ENCODE peak calls at places on chromosome 19, in six cellular contexts. One of them, this sample, is unnamed. For H3K4me1, the result is how much of the 10 kb centered on the place peaks cover.

GRCh38 chr19:17778621-17779280 is 16.2 kb upstream of the B3GNT3 start:
- DNase-seq in ovary: no peak
- DNase-seq in ascending aorta: no peak
- DNase-seq in lower lobe of right lung: peak
- DNase-seq in stomach: no peak
- DNase-seq in fibroblast of lung: no peak
- DNase-seq in this sample: no peak

GRCh38 chr19:10514211-10515145 is 2.8 kb downstream of the S1PR5 start:
- DNase-seq in ascending aorta: no peak
- DNase-seq in stomach: no peak
- DNase-seq in ovary: no peak
- DNase-seq in lower lobe of right lung: no peak
- DNase-seq in fibroblast of lung: no peak
- DNase-seq in this sample: peak

GRCh38 chr19:54430306-54431254 is 15.3 kb downstream of the TTYH1 start:
- DNase-seq in lower lobe of right lung: no peak
- DNase-seq in ovary: peak
- DNase-seq in ascending aorta: no peak
- DNase-seq in stomach: no peak
- DNase-seq in fibroblast of lung: peak
- DNase-seq in this sample: no peak

GRCh38 chr19:51719251-51719901 is 4.4 kb downstream of the HAS1 start:
- DNase-seq in stomach: no peak
- DNase-seq in ovary: peak
- DNase-seq in fibroblast of lung: no peak
- DNase-seq in ascending aorta: no peak
- DNase-seq in lower lobe of right lung: no peak
- DNase-seq in this sample: no peak

GRCh38 chr19:12484011-12484370 is 625 bp downstream of the ZNF709 start:
- DNase-seq in ovary: no peak
- DNase-seq in ascending aorta: no peak
- DNase-seq in fibroblast of lung: peak
- DNase-seq in lower lobe of right lung: no peak
- DNase-seq in stomach: no peak
- DNase-seq in this sample: no peak

GRCh38 chr19:41339936-41340335 is 13.8 kb downstream of the TGFB1 start:
- DNase-seq in fibroblast of lung: no peak
- DNase-seq in stomach: no peak
- DNase-seq in lower lobe of right lung: no peak
- DNase-seq in ascending aorta: no peak
- DNase-seq in ovary: no peak
- DNase-seq in this sample: no peak

GRCh38 chr19:29675650-29676186 is 10.5 kb downstream of the PLEKHF1 start:
- DNase-seq in ovary: peak
- DNase-seq in stomach: no peak
- DNase-seq in ascending aorta: no peak
- DNase-seq in lower lobe of right lung: no peak
- DNase-seq in fibroblast of lung: no peak
- DNase-seq in this sample: no peak

GRCh38 chr19:17240855-17241399 is 4.8 kb downstream of the NR2F6 start:
- DNase-seq in lower lobe of right lung: no peak
- DNase-seq in ovary: no peak
- DNase-seq in stomach: no peak
- DNase-seq in ascending aorta: no peak
- DNase-seq in fibroblast of lung: no peak
- DNase-seq in this sample: no peak

GRCh38 chr19:55454787-55455243 is 6.6 kb downstream of the ISOC2 start:
- DNase-seq in ovary: no peak
- DNase-seq in stomach: no peak
- DNase-seq in ascending aorta: no peak
- DNase-seq in lower lobe of right lung: no peak
- DNase-seq in fibroblast of lung: peak
- DNase-seq in this sample: peak

GRCh38 chr19:48991823-48992570 is 1.1 kb downstream of the GYS1 start:
- DNase-seq in lower lobe of right lung: peak
- DNase-seq in fibroblast of lung: peak
- DNase-seq in ascending aorta: peak
- DNase-seq in stomach: peak
- DNase-seq in ovary: peak
- DNase-seq in this sample: no peak

GRCh38 chr19:48658483-48658882 is 12.5 kb upstream of the CA11 start:
- DNase-seq in ovary: no peak
- DNase-seq in stomach: no peak
- DNase-seq in lower lobe of right lung: no peak
- DNase-seq in fibroblast of lung: no peak
- DNase-seq in ascending aorta: no peak
- DNase-seq in this sample: no peak

GRCh38 chr19:40465025-40465780 is at the start of gene BLVRB:
- DNase-seq in ascending aorta: no peak
- DNase-seq in fibroblast of lung: peak
- DNase-seq in ovary: no peak
- DNase-seq in stomach: no peak
- DNase-seq in lower lobe of right lung: no peak
- DNase-seq in this sample: peak

GRCh38 chr19:40089462-40089861 is 1.3 kb downstream of the ZNF780A start:
- DNase-seq in fibroblast of lung: peak
- DNase-seq in ovary: peak
- DNase-seq in lower lobe of right lung: no peak
- DNase-seq in ascending aorta: no peak
- DNase-seq in stomach: no peak
- DNase-seq in this sample: no peak

GRCh38 chr19:1066251-1066747 is 668 bp upstream of the ARHGAP45 start:
- DNase-seq in lower lobe of right lung: peak
- DNase-seq in stomach: no peak
- DNase-seq in ovary: no peak
- DNase-seq in fibroblast of lung: no peak
- DNase-seq in ascending aorta: no peak
- DNase-seq in this sample: peak

GRCh38 chr19:1066748-1067340 is at the start of gene ARHGAP45:
- DNase-seq in ovary: no peak
- DNase-seq in fibroblast of lung: no peak
- DNase-seq in lower lobe of right lung: peak
- DNase-seq in ascending aorta: no peak
- DNase-seq in stomach: peak
- DNase-seq in this sample: peak

GRCh38 chr19:1063909-1064660 is 2.9 kb upstream of the ARHGAP45 start:
- DNase-seq in fibroblast of lung: no peak
- DNase-seq in lower lobe of right lung: peak
- DNase-seq in ovary: peak
- DNase-seq in stomach: no peak
- DNase-seq in ascending aorta: no peak
- DNase-seq in this sample: peak

GRCh38 chr19:1064661-1065605 is 2.0 kb upstream of the ARHGAP45 start:
- DNase-seq in stomach: peak
- DNase-seq in ovary: peak
- DNase-seq in fibroblast of lung: peak
- DNase-seq in ascending aorta: peak
- DNase-seq in lower lobe of right lung: peak
- DNase-seq in this sample: peak

GRCh38 chr19:1065606-1066109 is 1.3 kb upstream of the ARHGAP45 start:
- DNase-seq in fibroblast of lung: no peak
- DNase-seq in ovary: peak
- DNase-seq in stomach: no peak
- DNase-seq in lower lobe of right lung: peak
- DNase-seq in ascending aorta: no peak
- DNase-seq in this sample: no peak
- H3K4me1 ChIP-seq in fibroblast of lung: under half
- H3K4me1 ChIP-seq in ovary: under half
- H3K4me1 ChIP-seq in stomach: half or more
- H3K4me1 ChIP-seq in lower lobe of right lung: half or more
- H3K4me1 ChIP-seq in ascending aorta: under half
- H3K4me1 ChIP-seq in this sample: under half

DNA sequence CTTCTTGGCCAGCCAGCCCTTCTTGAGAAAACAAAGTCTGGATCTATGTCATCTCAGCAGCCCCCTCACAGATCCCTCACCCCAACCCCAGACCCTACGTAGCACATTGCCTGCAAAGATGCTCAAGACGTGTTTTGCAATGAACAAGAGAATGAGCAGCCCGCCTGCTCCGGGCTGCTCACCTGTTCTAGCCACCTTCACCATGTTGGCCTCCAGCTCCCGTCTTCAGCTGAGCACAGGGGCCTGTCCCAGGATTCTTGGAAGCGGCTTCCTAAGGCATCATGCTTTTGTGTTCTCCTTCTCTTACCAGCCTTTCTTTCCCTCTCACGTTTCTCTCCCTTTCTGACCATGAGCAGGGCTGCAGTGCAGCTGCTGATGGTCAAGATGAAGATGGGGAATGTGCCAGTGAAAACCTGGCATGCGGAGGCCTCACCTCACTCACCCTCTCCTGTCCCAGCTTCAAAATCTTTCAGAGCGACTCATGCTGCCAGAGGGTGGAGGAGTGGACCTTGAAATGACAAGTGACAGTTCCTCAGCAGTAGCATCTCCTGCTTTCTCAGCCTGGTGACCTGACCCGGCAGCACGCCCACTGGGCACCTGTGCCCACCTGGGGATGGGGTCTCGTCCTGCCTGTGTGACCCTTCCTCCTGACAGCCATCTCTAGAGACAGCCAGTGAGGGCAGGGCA is 46.1 kb downstream of the RFX2 start:
- DNase-seq in stomach: no peak
- DNase-seq in ascending aorta: peak
- DNase-seq in fibroblast of lung: no peak
- DNase-seq in lower lobe of right lung: no peak
- DNase-seq in ovary: no peak
- DNase-seq in this sample: no peak
- H3K4me1 ChIP-seq in stomach: half or more
- H3K4me1 ChIP-seq in ascending aorta: half or more
- H3K4me1 ChIP-seq in fibroblast of lung: under half
- H3K4me1 ChIP-seq in lower lobe of right lung: half or more
- H3K4me1 ChIP-seq in ovary: under half
- H3K4me1 ChIP-seq in this sample: under half

DNA sequence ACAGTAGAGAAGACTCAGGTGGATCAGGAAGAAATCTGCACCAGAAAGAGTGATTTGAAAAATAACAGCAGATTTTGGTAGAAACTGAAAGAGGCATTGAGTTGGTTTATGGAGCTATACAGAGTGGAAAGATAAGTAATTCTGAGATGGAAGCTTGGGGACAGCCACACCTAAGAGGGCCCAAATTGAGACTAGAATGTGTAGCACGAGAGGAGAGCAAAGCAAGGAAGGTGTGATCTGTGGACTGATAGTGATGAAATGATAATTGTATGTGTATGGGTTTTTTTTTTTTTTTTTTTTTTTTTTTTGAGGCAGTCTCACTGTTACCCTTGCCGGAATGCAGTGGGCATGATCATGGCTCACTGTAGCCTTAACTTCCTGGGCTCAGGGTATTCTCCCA is 16.3 kb downstream of the SAE1 start:
- DNase-seq in ascending aorta: no peak
- DNase-seq in ovary: no peak
- DNase-seq in fibroblast of lung: no peak
- DNase-seq in stomach: no peak
- DNase-seq in lower lobe of right lung: no peak
- DNase-seq in this sample: no peak
- H3K4me1 ChIP-seq in ascending aorta: under half
- H3K4me1 ChIP-seq in ovary: under half
- H3K4me1 ChIP-seq in fibroblast of lung: under half
- H3K4me1 ChIP-seq in stomach: under half
- H3K4me1 ChIP-seq in lower lobe of right lung: under half
- H3K4me1 ChIP-seq in this sample: under half

DNA sequence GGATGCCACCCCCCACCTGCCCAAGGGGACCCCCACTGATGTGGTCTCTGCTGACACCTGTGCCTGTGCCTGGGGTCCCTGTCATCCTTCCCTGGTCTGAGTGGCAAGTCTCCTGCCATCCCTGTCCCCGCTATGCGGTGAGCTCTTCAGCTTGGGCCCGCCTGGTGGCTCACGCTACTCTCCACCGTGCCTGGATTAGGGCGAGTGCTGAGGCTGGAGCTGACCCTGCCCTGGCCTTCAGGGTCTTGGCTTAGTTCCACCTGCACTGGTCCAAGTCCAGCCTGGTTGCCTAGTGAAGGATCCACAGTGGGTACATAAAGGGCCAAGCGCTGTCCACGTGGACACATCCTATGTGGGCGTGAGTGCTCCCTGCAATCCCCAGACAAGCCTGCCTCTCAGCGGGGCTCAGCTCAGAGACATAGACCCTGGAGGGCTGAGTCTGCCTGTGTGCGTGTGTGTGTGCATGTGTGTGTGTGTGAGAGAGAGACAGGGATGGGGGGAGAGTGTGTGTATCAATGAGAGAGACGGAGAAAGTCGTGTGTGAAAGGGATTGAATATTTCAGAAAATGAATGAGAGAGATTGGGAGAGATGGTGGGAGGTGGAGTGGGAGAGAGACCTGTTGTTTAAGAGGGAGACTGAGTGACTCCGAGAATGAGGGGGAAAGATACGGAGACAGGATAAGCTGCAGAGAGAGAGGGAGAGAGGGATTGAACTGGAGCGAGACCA is 22.2 kb downstream of the WTIP start:
- DNase-seq in stomach: peak
- DNase-seq in lower lobe of right lung: no peak
- DNase-seq in ovary: no peak
- DNase-seq in ascending aorta: peak
- DNase-seq in fibroblast of lung: no peak
- DNase-seq in this sample: no peak
- H3K4me1 ChIP-seq in stomach: under half
- H3K4me1 ChIP-seq in lower lobe of right lung: under half
- H3K4me1 ChIP-seq in ovary: under half
- H3K4me1 ChIP-seq in ascending aorta: under half
- H3K4me1 ChIP-seq in fibroblast of lung: under half
- H3K4me1 ChIP-seq in this sample: under half

GRCh38 chr19:2320057-2320456 is 8.3 kb downstream of the LSM7 start:
- DNase-seq in fibroblast of lung: no peak
- DNase-seq in lower lobe of right lung: no peak
- DNase-seq in ovary: no peak
- DNase-seq in ascending aorta: no peak
- DNase-seq in stomach: no peak
- DNase-seq in this sample: no peak
- H3K4me1 ChIP-seq in fibroblast of lung: under half
- H3K4me1 ChIP-seq in lower lobe of right lung: under half
- H3K4me1 ChIP-seq in ovary: under half
- H3K4me1 ChIP-seq in ascending aorta: under half
- H3K4me1 ChIP-seq in stomach: under half
- H3K4me1 ChIP-seq in this sample: under half